ENCODE peak calls at places on chromosomes 7 and 10, in five cellular contexts. A, E, Z, O and N are unnamed samples.
A peak's percentile ranks its signal among the peaks of the same experiment; 100 is the strongest.

GRCh38 chr10:46267132-46267985 is 19.4 kb upstream of the ANTXRL start:
- DNase-seq in A (no peak), E (no peak), Z (no peak), O (no peak), N (no peak)

GRCh38 chr7:97401398-97401797 is 283.9 kb downstream of the SDHAF3 start:
- DNase-seq in A (no peak), E (no peak), Z (no peak), O (no peak), N (no peak)

GRCh38 chr7:13016633-13017324 is 329.3 kb downstream of the ARL4A start:
- DNase-seq in A (no peak), E (peak; percentile 29), Z (no peak), O (no peak), N (no peak)

GRCh38 chr7:99102809-99103690 is 40.9 kb downstream of the SMURF1 start:
- DNase-seq in A (no peak), E (no peak), Z (no peak), O (no peak), N (no peak)

GRCh38 chr7:12456506-12456905 is 52.8 kb upstream of the VWDE start:
- DNase-seq in A (no peak), E (no peak), Z (peak; percentile 70), O (no peak), N (no peak)

GRCh38 chr10:17257466-17258321 is 29.7 kb downstream of the VIM start:
- DNase-seq in A (peak; percentile 88), E (peak; percentile 85), Z (peak; percentile 64), O (peak; percentile 69), N (no peak)

GRCh38 chr7:38223311-38223710 is 45.3 kb downstream of the STARD3NL start:
- DNase-seq in A (no peak), E (no peak), Z (no peak), O (no peak), N (no peak)

GRCh38 chr7:74290999-74291441 is 1.8 kb downstream of the CLIP2 start:
- DNase-seq in A (no peak), E (no peak), Z (no peak), O (no peak), N (no peak)

GRCh38 chr10:86188326-86188725 is 178.3 kb downstream of the GRID1 start:
- DNase-seq in A (no peak), E (no peak), Z (no peak), O (no peak), N (no peak)

GRCh38 chr10:34666008-34666700 is 148.9 kb downstream of the PARD3 start:
- DNase-seq in A (peak; percentile 56), E (peak; percentile 85), Z (peak; percentile 54), O (no peak), N (no peak)

GRCh38 chr10:75894761-75895160 is 463.3 kb downstream of the LRMDA start:
- DNase-seq in A (no peak), E (no peak), Z (no peak), O (no peak), N (no peak)
- TF ChIP-seq CTCF in A (no peak), E (no peak), Z (no peak), O (no peak), N (no peak)

GRCh38 chr10:96046546-96046945 is 3.2 kb downstream of the CCNJ start:
- DNase-seq in A (no peak), E (no peak), Z (no peak), O (no peak), N (no peak)

GRCh38 chr10:96049340-96049739 is 6.0 kb downstream of the CCNJ start:
- DNase-seq in A (no peak), E (no peak), Z (no peak), O (no peak), N (no peak)

GRCh38 chr10:96043895-96044580 is 655 bp downstream of the CCNJ start:
- DNase-seq in A (peak; percentile 16), E (peak; percentile 65), Z (peak; percentile 37), O (peak; percentile 49), N (peak; percentile 56)

GRCh38 chr10:96044686-96045085 is 1.3 kb downstream of the CCNJ start:
- DNase-seq in A (peak; percentile 8), E (peak; percentile 19), Z (no peak), O (no peak), N (no peak)

GRCh38 chr10:96047004-96047649 is 3.7 kb downstream of the CCNJ start:
- DNase-seq in A (no peak), E (peak; percentile 30), Z (no peak), O (no peak), N (no peak)
- TF ChIP-seq CTCF in A (no peak), E (peak; percentile 39), Z (no peak), O (no peak), N (no peak)

DNA sequence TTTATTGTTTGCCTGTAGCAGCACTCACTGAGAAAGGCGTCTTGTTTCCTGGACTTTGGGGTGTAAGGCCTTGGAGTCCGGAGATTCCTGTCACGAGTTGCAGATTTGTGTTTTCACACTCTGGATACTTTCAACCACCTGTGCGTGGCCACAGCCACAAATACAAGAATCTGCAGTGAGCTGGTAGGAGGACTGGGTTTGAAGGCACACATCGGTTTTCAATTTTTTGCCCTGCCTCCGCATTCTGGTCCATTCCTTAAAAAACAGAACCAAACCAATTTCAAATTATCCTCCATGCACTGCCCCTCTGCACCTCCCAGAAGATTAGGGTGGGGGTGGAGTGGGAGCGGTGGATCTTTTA is 624 bp downstream of the EXOC4 start:
- DNase-seq in A (peak; percentile 5), E (peak; percentile 41), Z (peak; percentile 2), O (no peak), N (no peak)
- TF ChIP-seq CTCF in A (no peak), E (no peak), Z (no peak), O (no peak), N (no peak)

GRCh38 chr7:130856866-130857265 is 122.9 kb upstream of the KLF14 start:
- DNase-seq in A (no peak), E (no peak), Z (no peak), O (no peak), N (no peak)
- TF ChIP-seq CTCF in A (no peak), E (no peak), Z (no peak), O (no peak), N (no peak)

DNA sequence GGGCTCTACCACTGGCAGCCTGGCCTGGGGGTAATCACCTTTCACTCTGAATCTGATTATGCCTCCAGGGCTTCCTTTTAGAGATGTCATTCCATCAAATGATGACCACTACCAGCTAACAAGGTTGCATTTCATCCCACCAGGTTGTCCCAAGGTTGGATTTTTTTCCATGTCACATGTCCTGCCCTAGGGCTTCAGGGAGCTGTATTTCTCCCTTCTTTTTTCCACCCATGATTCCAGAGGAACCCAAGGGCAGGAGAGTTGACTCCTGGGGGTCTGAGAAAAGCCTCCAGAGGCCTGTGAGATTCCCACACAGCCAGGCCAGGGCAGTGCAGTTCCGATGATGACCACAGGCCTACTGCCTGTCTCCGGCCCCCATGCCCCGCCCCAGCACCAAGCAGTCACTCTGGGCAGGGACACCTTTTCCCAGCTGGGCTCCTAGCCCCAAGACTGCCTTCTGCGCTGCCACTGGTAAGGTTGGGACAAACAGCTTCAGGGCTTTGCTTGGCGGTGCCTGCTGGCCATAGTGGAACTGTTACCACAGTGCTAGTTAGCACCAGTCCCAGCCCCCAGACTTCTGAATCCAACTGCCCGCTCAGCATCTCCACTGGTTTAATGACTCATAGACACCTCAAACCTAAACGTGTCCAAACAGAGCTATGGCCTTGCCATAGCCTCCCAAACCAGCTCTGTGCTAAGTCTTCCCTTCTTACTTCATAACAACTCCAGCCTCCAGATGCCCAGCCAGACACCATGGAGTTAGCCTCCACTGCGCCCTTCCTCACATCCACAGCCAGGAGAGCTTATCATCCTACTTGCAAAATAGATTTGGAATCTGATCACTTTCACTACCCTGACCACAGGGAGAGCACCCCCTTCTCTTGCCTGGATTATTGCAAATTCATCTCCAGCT is 133.7 kb downstream of the ARHGAP22 start:
- DNase-seq in A (no peak), E (no peak), Z (no peak), O (no peak), N (no peak)
- TF ChIP-seq CTCF in A (no peak), E (no peak), Z (no peak), O (no peak), N (no peak)

DNA sequence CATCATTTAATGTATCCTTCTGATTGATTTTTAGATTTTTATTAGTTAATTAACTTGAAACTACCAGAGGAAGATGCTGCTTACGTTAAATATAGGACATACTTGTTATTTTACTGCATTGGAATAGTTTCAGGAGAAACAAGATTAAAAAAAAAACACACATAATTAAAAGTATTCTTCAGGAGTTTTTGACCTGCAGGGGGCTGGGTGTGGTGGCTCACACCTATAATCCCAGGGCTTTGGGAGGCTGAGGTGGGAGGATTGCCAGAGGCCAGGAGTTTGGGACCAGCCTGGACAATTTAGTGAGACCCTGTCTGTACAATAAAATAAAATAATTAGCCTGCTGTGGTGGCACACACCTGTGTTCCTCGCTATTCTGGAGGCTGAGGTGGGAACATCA is 10.7 kb downstream of the CBLL1 start:
- DNase-seq in A (no peak), E (no peak), Z (no peak), O (no peak), N (no peak)
- TF ChIP-seq CTCF in A (no peak), E (no peak), Z (no peak), O (peak; percentile 47), N (no peak)

DNA sequence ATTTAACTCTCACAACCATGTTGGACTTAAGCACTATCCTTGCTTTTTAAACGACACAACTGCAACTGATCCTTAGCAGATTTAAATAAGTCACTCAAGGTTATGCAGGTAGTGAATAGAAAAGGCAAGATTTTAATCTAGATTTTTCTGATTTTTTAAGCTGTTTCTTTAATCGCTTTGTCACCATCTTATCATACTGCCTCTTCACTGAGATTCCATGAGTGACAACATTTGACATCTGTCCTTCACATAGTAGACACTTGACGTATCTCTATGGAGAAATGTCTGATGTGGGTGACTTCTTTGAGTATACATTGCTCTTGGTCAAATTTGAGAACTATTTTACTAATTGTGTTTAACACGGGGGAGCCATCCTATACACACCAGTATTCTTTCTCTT is 839.7 kb downstream of the GATA3 start:
- DNase-seq in A (no peak), E (no peak), Z (no peak), O (no peak), N (no peak)
- TF ChIP-seq CTCF in A (no peak), E (no peak), Z (no peak), O (no peak), N (no peak)

GRCh38 chr7:105851064-105851463 is 25.3 kb downstream of the ATXN7L1 start:
- DNase-seq in A (no peak), E (no peak), Z (no peak), O (no peak), N (no peak)

GRCh38 chr7:105857009-105857952 is 19.1 kb downstream of the ATXN7L1 start:
- DNase-seq in A (no peak), E (no peak), Z (no peak), O (no peak), N (no peak)

GRCh38 chr7:105854516-105854915 is 21.9 kb downstream of the ATXN7L1 start:
- DNase-seq in A (no peak), E (no peak), Z (no peak), O (no peak), N (no peak)

GRCh38 chr7:105849122-105849855 is 27.1 kb downstream of the ATXN7L1 start:
- DNase-seq in A (no peak), E (no peak), Z (no peak), O (no peak), N (no peak)

GRCh38 chr7:105853931-105854419 is 22.4 kb downstream of the ATXN7L1 start:
- DNase-seq in A (no peak), E (peak; percentile 35), Z (no peak), O (peak; percentile 21), N (peak; percentile 30)
- TF ChIP-seq CTCF in A (peak; percentile 7), E (no peak), Z (no peak), O (no peak), N (no peak)